ENCODE peak calls at places on chromosomes 3 and 15, in seven cellular contexts. One of them, this sample, is unnamed.

GRCh38 chr15:82051664-82052063 is 5.8 kb upstream of the MEX3B start:
- DNase-seq in neural crest cell: no peak
- DNase-seq in spleen: no peak
- DNase-seq in pancreas: no peak
- DNase-seq in breast epithelium: no peak
- DNase-seq in heart left ventricle: peak
- DNase-seq in cardiac fibroblast: peak
- DNase-seq in this sample: no peak

GRCh38 chr3:168024537-168024941 is 71.2 kb downstream of the GOLIM4 start:
- DNase-seq in spleen: no peak
- DNase-seq in heart left ventricle: no peak
- DNase-seq in pancreas: no peak
- DNase-seq in neural crest cell: no peak
- DNase-seq in breast epithelium: no peak
- DNase-seq in cardiac fibroblast: peak
- DNase-seq in this sample: no peak

GRCh38 chr3:38163117-38163870 is 2.0 kb upstream of the OXSR1 start:
- DNase-seq in pancreas: no peak
- DNase-seq in heart left ventricle: no peak
- DNase-seq in neural crest cell: no peak
- DNase-seq in spleen: no peak
- DNase-seq in breast epithelium: no peak
- DNase-seq in cardiac fibroblast: no peak
- DNase-seq in this sample: no peak

GRCh38 chr15:60457985-60458384 is 21.0 kb downstream of the ICE2 start:
- DNase-seq in neural crest cell: no peak
- DNase-seq in spleen: no peak
- DNase-seq in cardiac fibroblast: no peak
- DNase-seq in pancreas: no peak
- DNase-seq in heart left ventricle: no peak
- DNase-seq in breast epithelium: no peak
- DNase-seq in this sample: no peak

GRCh38 chr15:87227846-87228245 is 1028.7 kb downstream of the NTRK3 start:
- DNase-seq in cardiac fibroblast: peak
- DNase-seq in pancreas: no peak
- DNase-seq in spleen: no peak
- DNase-seq in breast epithelium: no peak
- DNase-seq in neural crest cell: no peak
- DNase-seq in heart left ventricle: no peak
- DNase-seq in this sample: no peak

GRCh38 chr3:107913671-107914070 is 177.2 kb downstream of the CD47 start:
- DNase-seq in heart left ventricle: no peak
- DNase-seq in spleen: no peak
- DNase-seq in breast epithelium: no peak
- DNase-seq in cardiac fibroblast: peak
- DNase-seq in pancreas: no peak
- DNase-seq in neural crest cell: no peak
- DNase-seq in this sample: no peak

GRCh38 chr15:87681054-87681453 is 575.5 kb downstream of the NTRK3 start:
- DNase-seq in breast epithelium: no peak
- DNase-seq in spleen: no peak
- DNase-seq in heart left ventricle: no peak
- DNase-seq in cardiac fibroblast: no peak
- DNase-seq in neural crest cell: no peak
- DNase-seq in pancreas: no peak
- DNase-seq in this sample: no peak

GRCh38 chr15:22956980-22957264 is 23.2 kb downstream of the CYFIP1 start:
- DNase-seq in spleen: peak
- DNase-seq in cardiac fibroblast: no peak
- DNase-seq in breast epithelium: no peak
- DNase-seq in heart left ventricle: no peak
- DNase-seq in pancreas: no peak
- DNase-seq in neural crest cell: no peak
- DNase-seq in this sample: no peak

GRCh38 chr3:71389911-71390573 is 193.5 kb downstream of the FOXP1 start:
- DNase-seq in heart left ventricle: peak
- DNase-seq in neural crest cell: no peak
- DNase-seq in breast epithelium: peak
- DNase-seq in spleen: peak
- DNase-seq in pancreas: peak
- DNase-seq in cardiac fibroblast: peak
- DNase-seq in this sample: no peak

GRCh38 chr15:60760646-60761504 is 281.9 kb upstream of the ICE2 start:
- DNase-seq in heart left ventricle: no peak
- DNase-seq in spleen: no peak
- DNase-seq in breast epithelium: no peak
- DNase-seq in cardiac fibroblast: peak
- DNase-seq in neural crest cell: no peak
- DNase-seq in pancreas: no peak
- DNase-seq in this sample: no peak

GRCh38 chr15:42863572-42864239 is 56.9 kb downstream of the TTBK2 start:
- DNase-seq in heart left ventricle: no peak
- DNase-seq in spleen: no peak
- DNase-seq in cardiac fibroblast: no peak
- DNase-seq in neural crest cell: no peak
- DNase-seq in breast epithelium: no peak
- DNase-seq in pancreas: peak
- DNase-seq in this sample: no peak

GRCh38 chr3:124246949-124247348 is 255.0 kb upstream of the ROPN1 start:
- DNase-seq in breast epithelium: no peak
- DNase-seq in cardiac fibroblast: peak
- DNase-seq in spleen: no peak
- DNase-seq in heart left ventricle: no peak
- DNase-seq in pancreas: no peak
- DNase-seq in neural crest cell: no peak
- DNase-seq in this sample: no peak

GRCh38 chr3:167095976-167096375 is 284.1 kb downstream of the ZBBX start:
- DNase-seq in spleen: no peak
- DNase-seq in pancreas: no peak
- DNase-seq in breast epithelium: no peak
- DNase-seq in neural crest cell: no peak
- DNase-seq in cardiac fibroblast: no peak
- DNase-seq in heart left ventricle: no peak
- DNase-seq in this sample: no peak

GRCh38 chr3:54283470-54283869 is 161.1 kb downstream of the CACNA2D3 start:
- DNase-seq in spleen: no peak
- DNase-seq in pancreas: no peak
- DNase-seq in breast epithelium: no peak
- DNase-seq in neural crest cell: no peak
- DNase-seq in heart left ventricle: no peak
- DNase-seq in cardiac fibroblast: no peak
- DNase-seq in this sample: no peak

GRCh38 chr3:35201221-35201620 is 438.1 kb upstream of the ARPP21 start:
- DNase-seq in spleen: no peak
- DNase-seq in pancreas: no peak
- DNase-seq in neural crest cell: no peak
- DNase-seq in breast epithelium: no peak
- DNase-seq in heart left ventricle: no peak
- DNase-seq in cardiac fibroblast: no peak
- DNase-seq in this sample: no peak

GRCh38 chr3:39668420-39668819 is 141.0 kb upstream of the MYRIP start:
- DNase-seq in heart left ventricle: no peak
- DNase-seq in breast epithelium: no peak
- DNase-seq in neural crest cell: peak
- DNase-seq in pancreas: peak
- DNase-seq in cardiac fibroblast: peak
- DNase-seq in spleen: no peak
- DNase-seq in this sample: no peak

GRCh38 chr3:12273045-12273695 is 15.7 kb upstream of the PPARG start:
- DNase-seq in breast epithelium: no peak
- DNase-seq in cardiac fibroblast: no peak
- DNase-seq in spleen: no peak
- DNase-seq in neural crest cell: no peak
- DNase-seq in pancreas: no peak
- DNase-seq in heart left ventricle: no peak
- DNase-seq in this sample: no peak

GRCh38 chr3:14539384-14540208 is 546 bp downstream of the GRIP2 start:
- DNase-seq in heart left ventricle: peak
- DNase-seq in spleen: peak
- DNase-seq in neural crest cell: no peak
- DNase-seq in breast epithelium: no peak
- DNase-seq in pancreas: no peak
- DNase-seq in cardiac fibroblast: no peak
- DNase-seq in this sample: no peak

GRCh38 chr15:49625460-49626036 is 4.7 kb downstream of the DTWD1 start:
- DNase-seq in breast epithelium: no peak
- DNase-seq in pancreas: no peak
- DNase-seq in cardiac fibroblast: no peak
- DNase-seq in spleen: no peak
- DNase-seq in neural crest cell: no peak
- DNase-seq in heart left ventricle: no peak
- DNase-seq in this sample: no peak

GRCh38 chr3:186361612-186362408 is at the start of gene DGKG:
- DNase-seq in cardiac fibroblast: no peak
- DNase-seq in pancreas: peak
- DNase-seq in heart left ventricle: peak
- DNase-seq in spleen: peak
- DNase-seq in breast epithelium: no peak
- DNase-seq in neural crest cell: no peak
- DNase-seq in this sample: peak

GRCh38 chr3:16916840-16917239 is 32.1 kb downstream of the PLCL2 start:
- DNase-seq in breast epithelium: no peak
- DNase-seq in pancreas: no peak
- DNase-seq in spleen: no peak
- DNase-seq in heart left ventricle: no peak
- DNase-seq in neural crest cell: no peak
- DNase-seq in cardiac fibroblast: peak
- DNase-seq in this sample: no peak

GRCh38 chr15:91884604-91885003 is 31.1 kb downstream of the SLCO3A1 start:
- DNase-seq in neural crest cell: no peak
- DNase-seq in spleen: no peak
- DNase-seq in breast epithelium: no peak
- DNase-seq in cardiac fibroblast: peak
- DNase-seq in pancreas: no peak
- DNase-seq in heart left ventricle: no peak
- DNase-seq in this sample: no peak

GRCh38 chr15:48514103-48514817 is 131.2 kb downstream of the FBN1 start:
- DNase-seq in pancreas: no peak
- DNase-seq in spleen: no peak
- DNase-seq in cardiac fibroblast: no peak
- DNase-seq in breast epithelium: no peak
- DNase-seq in heart left ventricle: no peak
- DNase-seq in neural crest cell: no peak
- DNase-seq in this sample: no peak

GRCh38 chr3:48989126-48989795 is 780 bp upstream of the P4HTM start:
- DNase-seq in cardiac fibroblast: no peak
- DNase-seq in spleen: no peak
- DNase-seq in breast epithelium: no peak
- DNase-seq in neural crest cell: no peak
- DNase-seq in heart left ventricle: no peak
- DNase-seq in pancreas: no peak
- DNase-seq in this sample: no peak

GRCh38 chr15:41944313-41944940 is 27.9 kb downstream of the EHD4 start:
- DNase-seq in neural crest cell: no peak
- DNase-seq in breast epithelium: peak
- DNase-seq in spleen: no peak
- DNase-seq in pancreas: peak
- DNase-seq in heart left ventricle: peak
- DNase-seq in cardiac fibroblast: peak
- DNase-seq in this sample: no peak

DNA sequence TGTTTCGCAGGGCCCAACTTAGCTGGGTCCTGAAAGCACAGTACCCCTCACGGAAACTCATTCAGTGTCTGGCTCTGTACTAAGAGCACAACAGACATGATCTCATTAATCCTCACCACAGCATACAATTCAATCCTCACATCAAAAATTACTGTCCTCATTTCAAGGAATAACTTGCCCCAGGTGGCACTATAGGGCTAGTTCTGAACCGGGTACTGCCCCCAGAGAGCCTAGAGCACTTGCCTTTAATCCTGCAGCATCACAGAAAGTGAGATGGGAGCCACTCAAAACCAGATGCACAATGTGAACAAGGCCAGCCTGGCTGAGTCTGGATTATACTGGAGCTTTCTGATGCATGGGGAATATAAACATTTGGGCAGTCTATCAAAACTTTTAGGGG is 122.6 kb downstream of the OSBPL10 start:
- DNase-seq in heart left ventricle: no peak
- DNase-seq in neural crest cell: no peak
- DNase-seq in cardiac fibroblast: no peak
- DNase-seq in breast epithelium: no peak
- DNase-seq in pancreas: no peak
- DNase-seq in spleen: no peak
- DNase-seq in this sample: no peak
- TF ChIP-seq CTCF in heart left ventricle: no peak
- TF ChIP-seq CTCF in neural crest cell: no peak
- TF ChIP-seq CTCF in cardiac fibroblast: no peak
- TF ChIP-seq CTCF in breast epithelium: no peak
- TF ChIP-seq CTCF in pancreas: no peak
- TF ChIP-seq CTCF in spleen: peak
- TF ChIP-seq CTCF in this sample: no peak

DNA sequence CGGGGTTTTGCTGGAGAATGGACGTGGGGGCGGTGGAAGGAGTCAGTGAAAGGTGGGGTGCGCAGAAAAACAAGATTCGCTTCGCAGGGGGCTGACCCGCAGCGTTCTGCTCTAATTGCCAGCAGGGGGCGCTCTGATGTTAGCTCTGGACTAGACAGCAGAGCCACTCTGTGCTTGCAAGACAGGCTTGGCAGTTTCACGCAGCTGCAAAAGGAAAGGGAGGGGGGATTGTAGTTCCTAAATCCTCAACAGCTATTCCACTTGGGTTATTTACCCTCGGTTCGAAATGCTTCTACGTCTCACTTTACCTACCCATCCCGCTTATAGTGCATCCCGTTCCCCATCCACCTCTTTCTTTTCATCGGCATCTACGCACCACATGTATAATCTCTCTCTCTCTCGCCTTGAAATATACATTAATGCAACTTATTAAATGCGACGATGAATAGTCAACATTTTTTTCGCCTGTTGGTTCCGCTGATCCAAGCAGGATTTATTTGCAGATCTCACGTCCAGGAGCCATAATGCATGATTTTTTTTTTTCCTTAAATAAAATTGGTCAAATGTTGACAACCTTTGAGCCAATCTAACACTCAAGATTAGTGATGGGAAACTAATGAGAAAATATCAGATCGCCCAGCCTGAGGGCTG is 216.5 kb downstream of the MEIS2 start:
- DNase-seq in spleen: peak
- DNase-seq in neural crest cell: peak
- DNase-seq in heart left ventricle: peak
- DNase-seq in pancreas: peak
- DNase-seq in cardiac fibroblast: peak
- DNase-seq in breast epithelium: peak
- DNase-seq in this sample: peak
- TF ChIP-seq CTCF in spleen: peak
- TF ChIP-seq CTCF in neural crest cell: peak
- TF ChIP-seq CTCF in heart left ventricle: peak
- TF ChIP-seq CTCF in pancreas: peak
- TF ChIP-seq CTCF in cardiac fibroblast: peak
- TF ChIP-seq CTCF in breast epithelium: peak
- TF ChIP-seq CTCF in this sample: no peak

GRCh38 chr3:43155464-43156121 is 49.7 kb upstream of the POMGNT2 start:
- DNase-seq in pancreas: peak
- DNase-seq in neural crest cell: peak
- DNase-seq in spleen: no peak
- DNase-seq in breast epithelium: peak
- DNase-seq in cardiac fibroblast: peak
- DNase-seq in heart left ventricle: peak
- DNase-seq in this sample: no peak
- TF ChIP-seq CTCF in pancreas: peak
- TF ChIP-seq CTCF in neural crest cell: peak
- TF ChIP-seq CTCF in spleen: peak
- TF ChIP-seq CTCF in breast epithelium: peak
- TF ChIP-seq CTCF in cardiac fibroblast: peak
- TF ChIP-seq CTCF in heart left ventricle: peak
- TF ChIP-seq CTCF in this sample: no peak

GRCh38 chr3:109071349-109072142 is 46.4 kb downstream of the MORC1 start:
- DNase-seq in breast epithelium: no peak
- DNase-seq in cardiac fibroblast: no peak
- DNase-seq in spleen: no peak
- DNase-seq in neural crest cell: no peak
- DNase-seq in pancreas: peak
- DNase-seq in heart left ventricle: peak
- DNase-seq in this sample: no peak
- TF ChIP-seq CTCF in breast epithelium: no peak
- TF ChIP-seq CTCF in cardiac fibroblast: no peak
- TF ChIP-seq CTCF in spleen: no peak
- TF ChIP-seq CTCF in neural crest cell: no peak
- TF ChIP-seq CTCF in pancreas: no peak
- TF ChIP-seq CTCF in heart left ventricle: no peak
- TF ChIP-seq CTCF in this sample: no peak